ENCODE peak calls at places on chromosomes 6 and 20, in six cellular contexts. E is heart right ventricle, B is HEK293T, I is AG08395, K is HFFc6, N is kidney tubule cell. V is an unnamed sample.

GRCh38 chr20:40279390-40279789 is 409.6 kb downstream of the MAFB start:
- DNase-seq in B (no peak), N (peak; percentile 38), I (peak; percentile 95), K (peak; percentile 5), E (no peak), V (no peak)

GRCh38 chr6:31765559-31765909 is 3.1 kb downstream of the SAPCD1 start:
- DNase-seq in B (no peak), E (no peak), I (no peak), N (no peak), K (no peak), V (no peak)

GRCh38 chr6:25635886-25636317 is 16.1 kb upstream of the SCGN start:
- DNase-seq in B (no peak), K (no peak), N (no peak), E (no peak), I (no peak), V (no peak)

GRCh38 chr20:21262812-21263211 is 40.3 kb upstream of the XRN2 start:
- DNase-seq in B (no peak), K (no peak), E (no peak), I (no peak), N (no peak), V (no peak)

GRCh38 chr6:33761922-33762629 is 15.4 kb upstream of the IP6K3 start:
- DNase-seq in B (peak; percentile 50), I (peak; percentile 70), N (peak; percentile 59), E (peak; percentile 87), K (peak; percentile 26), V (no peak)

GRCh38 chr6:44038543-44039065 is 88.6 kb downstream of the MRPL14 start:
- DNase-seq in E (no peak), B (no peak), K (no peak), N (no peak), I (no peak), V (no peak)

GRCh38 chr20:63939061-63939935 is 16.9 kb downstream of the UCKL1 start:
- DNase-seq in I (no peak), K (no peak), B (no peak), N (no peak), E (peak; percentile 0), V (no peak)

GRCh38 chr20:57736738-57737347 is 27.0 kb upstream of the PMEPA1 start:
- DNase-seq in B (no peak), K (no peak), N (peak; percentile 13), E (no peak), I (no peak), V (no peak)